ENCODE peak calls at places on chromosomes 5 and 9, in seven cellular contexts. Q is stimulated activated CD8-positive, alpha-beta memory T cell treated with anti-CD3 and anti-CD28 coated beads, Interleukin-2, amount 100 ng/mL, for 1 hour; R is IMR-90; K is adipocyte; A is effector memory CD4-positive, alpha-beta T cell; J is HFFc6; T is hippocampal formation. L is an unnamed sample.

GRCh38 chr5:66442951-66443445 is 153.2 kb upstream of the MAST4 start:
- DNase-seq in Q (no peak), R (no peak), K (no peak), A (no peak), J (no peak), T (no peak), L (no peak)

GRCh38 chr5:111790295-111790694 is 33.3 kb upstream of the NREP start:
- DNase-seq in Q (no peak), R (no peak), K (no peak), A (no peak), J (no peak), T (no peak), L (no peak)

GRCh38 chr5:76204713-76205112 is 121.5 kb downstream of the SV2C start:
- DNase-seq in Q (no peak), R (no peak), K (no peak), A (no peak), J (no peak), T (no peak), L (no peak)

GRCh38 chr5:20359377-20359776 is 371.4 kb upstream of the CDH18 start:
- DNase-seq in Q (no peak), R (no peak), K (no peak), A (no peak), J (no peak), T (no peak), L (no peak)

GRCh38 chr5:137605377-137605776 is 106.3 kb upstream of the SPOCK1 start:
- DNase-seq in Q (no peak), R (no peak), K (peak), A (no peak), J (peak), T (peak), L (peak)

GRCh38 chr5:130136300-130136699 is 232.0 kb downstream of the CHSY3 start:
- DNase-seq in Q (no peak), R (no peak), K (peak), A (no peak), J (no peak), T (no peak), L (no peak)

GRCh38 chr5:127934791-127935256 is 148.7 kb upstream of the SLC12A2 start:
- DNase-seq in Q (no peak), R (peak), K (peak), A (no peak), J (peak), T (no peak), L (peak)

GRCh38 chr5:15790446-15791005 is 290.5 kb downstream of the FBXL7 start:
- DNase-seq in Q (no peak), R (no peak), K (no peak), A (no peak), J (peak), T (no peak), L (peak)

GRCh38 chr5:157335534-157336422 is 69.9 kb downstream of the CYFIP2 start:
- DNase-seq in Q (no peak), R (peak), K (peak), A (no peak), J (peak), T (no peak), L (peak)

GRCh38 chr9:34651876-34652602 is at the start of gene IL11RA:
- DNase-seq in Q (no peak), R (peak), K (peak), A (no peak), J (peak), T (peak), L (peak)

GRCh38 chr9:5543875-5544702 is 33.8 kb downstream of the PDCD1LG2 start:
- DNase-seq in Q (no peak), R (no peak), K (no peak), A (no peak), J (no peak), T (no peak), L (no peak)

GRCh38 chr9:23826120-23826629 is at the start of gene ELAVL2:
- DNase-seq in Q (no peak), R (peak), K (peak), A (peak), J (no peak), T (peak), L (peak)

GRCh38 chr9:70589571-70590263 is 175.3 kb upstream of the KLF9 start:
- DNase-seq in Q (no peak), R (peak), K (peak), A (no peak), J (peak), T (no peak), L (peak)

GRCh38 chr5:95808013-95808685 is 14.4 kb downstream of the GLRX start:
- DNase-seq in Q (no peak), R (no peak), K (no peak), A (no peak), J (no peak), T (no peak), L (no peak)

GRCh38 chr5:128208436-128208835 is 124.9 kb downstream of the SLC12A2 start:
- DNase-seq in Q (no peak), R (no peak), K (no peak), A (no peak), J (no peak), T (no peak), L (no peak)

GRCh38 chr5:180130876-180131740 is 59.5 kb upstream of the RNF130 start:
- DNase-seq in Q (no peak), R (no peak), K (no peak), A (no peak), J (no peak), T (no peak), L (no peak)

GRCh38 chr5:179380211-179381035 is 35.2 kb upstream of the ADAMTS2 start:
- DNase-seq in Q (no peak), R (no peak), K (no peak), A (no peak), J (no peak), T (no peak), L (no peak)

GRCh38 chr9:134503301-134504105 is 138.1 kb upstream of the COL5A1 start:
- DNase-seq in Q (no peak), R (no peak), K (no peak), A (no peak), J (no peak), T (no peak), L (no peak)

GRCh38 chr5:167561796-167562195 is 729.6 kb upstream of the WWC1 start:
- DNase-seq in Q (no peak), R (no peak), K (no peak), A (no peak), J (no peak), T (peak), L (no peak)

GRCh38 chr5:129966071-129966470 is 61.8 kb downstream of the CHSY3 start:
- DNase-seq in Q (no peak), R (no peak), K (no peak), A (no peak), J (no peak), T (no peak), L (no peak)

GRCh38 chr5:139268364-139269202 is 25.0 kb upstream of the MATR3 start:
- DNase-seq in Q (no peak), R (no peak), K (no peak), A (no peak), J (no peak), T (peak), L (no peak)

GRCh38 chr5:149999866-150000260 is 591 bp downstream of the TIGD6 start:
- DNase-seq in Q (no peak), R (no peak), K (peak), A (no peak), J (no peak), T (peak), L (no peak)

GRCh38 chr5:143164557-143164956 is 238.9 kb downstream of the NR3C1 start:
- DNase-seq in Q (no peak), R (peak), K (no peak), A (no peak), J (no peak), T (no peak), L (no peak)

GRCh38 chr5:140140435-140140834 is 14.7 kb downstream of the IGIP start:
- DNase-seq in Q (no peak), R (no peak), K (no peak), A (no peak), J (no peak), T (no peak), L (no peak)

GRCh38 chr9:4298255-4299005 is 1.4 kb downstream of the GLIS3 start:
- DNase-seq in Q (no peak), R (peak), K (peak), A (no peak), J (peak), T (no peak), L (no peak)

GRCh38 chr9:35490155-35490909 is 421 bp downstream of the RUSC2 start:
- DNase-seq in Q (no peak), R (no peak), K (no peak), A (no peak), J (no peak), T (no peak), L (no peak)

GRCh38 chr5:178116406-178116885 is 3.1 kb downstream of the N4BP3 start:
- DNase-seq in Q (peak), R (no peak), K (no peak), A (peak), J (no peak), T (no peak), L (no peak)

GRCh38 chr9:109182940-109183798 is 16.1 kb upstream of the FRRS1L start:
- DNase-seq in Q (no peak), R (peak), K (peak), A (no peak), J (peak), T (no peak), L (peak)

GRCh38 chr5:43370352-43370751 is 41.8 kb downstream of the CCL28 start:
- DNase-seq in Q (no peak), R (no peak), K (no peak), A (no peak), J (no peak), T (no peak), L (no peak)

GRCh38 chr9:130846487-130847305 is 11.6 kb downstream of the ABL1 start:
- DNase-seq in Q (no peak), R (peak), K (peak), A (no peak), J (peak), T (peak), L (peak)

GRCh38 chr5:69148981-69149675 is 17.8 kb upstream of the CCNB1 start:
- DNase-seq in Q (no peak), R (no peak), K (no peak), A (no peak), J (no peak), T (no peak), L (no peak)

GRCh38 chr5:1545126-1545797 is 21.5 kb upstream of the LPCAT1 start:
- DNase-seq in Q (no peak), R (no peak), K (no peak), A (no peak), J (no peak), T (no peak), L (no peak)

GRCh38 chr9:30574355-30575151 is 1809.9 kb upstream of the ACO1 start:
- DNase-seq in Q (no peak), R (no peak), K (no peak), A (no peak), J (no peak), T (no peak), L (no peak)

GRCh38 chr5:147863409-147864194 is 14.9 kb upstream of the SCGB3A2 start:
- DNase-seq in Q (no peak), R (no peak), K (no peak), A (no peak), J (no peak), T (no peak), L (no peak)

L was measured in AG08395.